ENCODE peak calls at places on chromosomes 16 and 17, in five cellular contexts. F, I, Q, L and U are unnamed samples.
A peak's percentile ranks its signal among the peaks of the same experiment; 100 is the strongest.

GRCh38 chr17:67461228-67461780 is 84.2 kb downstream of the PITPNC1 start:
- DNase-seq in F (no peak), L (no peak), I (no peak), Q (no peak), U (no peak)

GRCh38 chr17:7445011-7445927 is at the start of gene CHRNB1:
- DNase-seq in F (no peak), Q (peak; percentile 73), L (peak; percentile 60), I (peak; percentile 96), U (no peak)

GRCh38 chr16:2767891-2768290 is 9.2 kb downstream of the ELOB start:
- DNase-seq in Q (no peak), F (no peak), I (no peak), L (no peak), U (no peak)

GRCh38 chr16:79334127-79334526 is 266.4 kb downstream of the MAF start:
- DNase-seq in Q (no peak), I (peak; percentile 73), L (no peak), F (no peak), U (no peak)

GRCh38 chr17:81004336-81005015 is 12.8 kb downstream of the CHMP6 start:
- DNase-seq in F (no peak), Q (no peak), L (no peak), I (no peak), U (no peak)

GRCh38 chr17:81246343-81246670 is 7.2 kb downstream of the NDUFAF8 start:
- DNase-seq in F (no peak), I (no peak), Q (no peak), L (no peak), U (no peak)

GRCh38 chr17:47719411-47720152 is 13.5 kb upstream of the TBX21 start:
- DNase-seq in I (no peak), Q (no peak), F (peak; percentile 46), L (no peak), U (no peak)

GRCh38 chr17:68036304-68037147 is 991 bp downstream of the KPNA2 start:
- DNase-seq in I (no peak), F (no peak), L (no peak), Q (no peak), U (no peak)

GRCh38 chr17:43536236-43537088 is 9.7 kb downstream of the ETV4 start:
- DNase-seq in I (peak; percentile 27), L (no peak), F (no peak), Q (no peak), U (peak; percentile 32)

GRCh38 chr17:57404807-57405485 is 148.6 kb downstream of the MSI2 start:
- DNase-seq in L (no peak), Q (no peak), F (no peak), I (no peak), U (no peak)

GRCh38 chr17:57403241-57403640 is 146.9 kb downstream of the MSI2 start:
- DNase-seq in F (no peak), Q (no peak), L (no peak), I (no peak), U (no peak)

GRCh38 chr17:57405486-57406072 is 149.3 kb downstream of the MSI2 start:
- DNase-seq in F (no peak), L (no peak), I (no peak), Q (no peak), U (no peak)

GRCh38 chr17:57402691-57403090 is 146.4 kb downstream of the MSI2 start:
- DNase-seq in L (no peak), I (no peak), F (no peak), Q (no peak), U (no peak)

DNA sequence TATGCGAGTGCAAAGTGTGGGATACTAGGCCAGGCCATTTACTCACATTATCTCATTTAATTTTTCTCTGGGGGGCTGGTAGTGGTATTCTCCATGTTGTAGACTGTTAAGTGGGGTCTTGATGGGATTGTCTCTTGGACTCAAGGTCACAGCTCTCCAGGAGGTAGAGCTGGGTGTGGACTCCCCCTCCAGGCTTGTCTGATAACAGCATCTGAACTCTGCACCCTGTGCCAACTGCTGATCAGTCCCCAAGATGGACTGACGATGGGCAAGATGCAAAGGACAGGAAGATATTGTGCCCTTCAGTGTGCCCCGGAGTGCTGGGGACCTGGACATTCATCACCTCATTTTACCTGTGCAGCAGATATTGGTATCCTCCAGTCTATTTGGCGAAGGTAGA is 147.8 kb downstream of the MSI2 start:
- DNase-seq in Q (no peak), L (no peak), F (no peak), I (no peak), U (no peak)
- TF ChIP-seq CTCF in Q (no peak), L (no peak), F (no peak), I (peak; percentile 25), U (no peak)

GRCh38 chr17:4542003-4542725 is 13.0 kb downstream of the MYBBP1A start:
- DNase-seq in Q (no peak), L (no peak), F (no peak), I (no peak), U (no peak)

GRCh38 chr17:4544135-4544651 is 11.0 kb downstream of the MYBBP1A start:
- DNase-seq in I (no peak), L (no peak), Q (no peak), F (no peak), U (no peak)

GRCh38 chr17:4543557-4544026 is 11.6 kb downstream of the MYBBP1A start:
- DNase-seq in L (peak; percentile 14), Q (no peak), I (no peak), F (no peak), U (no peak)

GRCh38 chr17:4541328-4542002 is 13.7 kb downstream of the MYBBP1A start:
- DNase-seq in Q (no peak), L (no peak), I (no peak), F (no peak), U (peak; percentile 91)

DNA sequence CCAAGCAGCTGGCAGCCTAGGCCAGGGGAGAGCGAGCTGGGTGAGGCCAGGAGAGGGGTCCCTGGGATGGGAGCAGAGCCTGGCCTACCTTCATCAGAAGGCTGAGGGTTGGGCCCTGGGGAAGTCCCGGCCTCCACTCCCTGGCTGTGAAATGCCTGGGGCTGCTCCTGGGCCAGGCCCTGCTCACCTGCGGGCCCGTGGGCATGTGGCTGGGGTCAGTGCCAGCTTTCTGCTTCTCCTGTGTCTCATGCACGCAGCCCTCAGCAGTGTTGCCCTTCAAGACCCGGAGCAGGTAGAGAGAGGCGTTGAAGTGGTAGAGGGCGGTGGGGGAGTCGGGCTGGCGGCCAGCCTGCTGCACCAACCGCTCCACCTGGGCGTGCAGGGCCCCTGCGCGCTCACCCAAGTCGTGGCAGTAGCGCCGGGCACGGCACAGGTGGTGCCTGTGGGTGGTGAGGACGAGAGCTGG is 12.4 kb downstream of the MYBBP1A start:
- DNase-seq in F (no peak), Q (no peak), I (no peak), L (peak; percentile 18), U (peak; percentile 81)
- TF ChIP-seq CTCF in F (no peak), Q (no peak), I (no peak), L (no peak), U (no peak)

GRCh38 chr16:57148481-57148880 is 37.4 kb downstream of the PSME3IP1 start:
- DNase-seq in F (no peak), I (no peak), L (no peak), Q (no peak), U (no peak)

GRCh38 chr16:57145964-57146647 is 39.7 kb downstream of the PSME3IP1 start:
- DNase-seq in L (no peak), F (no peak), Q (no peak), I (no peak), U (no peak)

GRCh38 chr16:57147381-57148191 is 38.3 kb downstream of the PSME3IP1 start:
- DNase-seq in I (peak; percentile 65), L (no peak), F (no peak), Q (no peak), U (no peak)

GRCh38 chr16:57145046-57145963 is 40.5 kb downstream of the PSME3IP1 start:
- DNase-seq in I (no peak), F (no peak), Q (no peak), L (no peak), U (no peak)

GRCh38 chr16:57146735-57147134 is 39.1 kb downstream of the PSME3IP1 start:
- DNase-seq in L (no peak), Q (no peak), I (peak; percentile 69), F (no peak), U (no peak)
- TF ChIP-seq CTCF in L (no peak), Q (peak; percentile 46), I (peak; percentile 50), F (peak; percentile 34), U (peak; percentile 46)

GRCh38 chr16:71288890-71289731 is at the start of gene CMTR2:
- DNase-seq in L (peak; percentile 92), Q (peak; percentile 93), F (peak; percentile 90), I (peak; percentile 97), U (peak; percentile 99)
- TF ChIP-seq CTCF in L (peak; percentile 16), Q (no peak), F (no peak), I (no peak), U (peak; percentile 24)

GRCh38 chr16:50591800-50592771 is 43.9 kb downstream of the NKD1 start:
- DNase-seq in Q (no peak), L (no peak), I (peak; percentile 28), F (peak; percentile 16), U (peak; percentile 44)
- TF ChIP-seq CTCF in Q (no peak), L (no peak), I (no peak), F (peak; percentile 17), U (no peak)

GRCh38 chr16:86946396-86946795 is 368.0 kb downstream of the FOXL1 start:
- DNase-seq in L (no peak), F (no peak), I (peak; percentile 19), Q (no peak), U (peak; percentile 73)
- TF ChIP-seq CTCF in L (no peak), F (no peak), I (no peak), Q (no peak), U (no peak)

DNA sequence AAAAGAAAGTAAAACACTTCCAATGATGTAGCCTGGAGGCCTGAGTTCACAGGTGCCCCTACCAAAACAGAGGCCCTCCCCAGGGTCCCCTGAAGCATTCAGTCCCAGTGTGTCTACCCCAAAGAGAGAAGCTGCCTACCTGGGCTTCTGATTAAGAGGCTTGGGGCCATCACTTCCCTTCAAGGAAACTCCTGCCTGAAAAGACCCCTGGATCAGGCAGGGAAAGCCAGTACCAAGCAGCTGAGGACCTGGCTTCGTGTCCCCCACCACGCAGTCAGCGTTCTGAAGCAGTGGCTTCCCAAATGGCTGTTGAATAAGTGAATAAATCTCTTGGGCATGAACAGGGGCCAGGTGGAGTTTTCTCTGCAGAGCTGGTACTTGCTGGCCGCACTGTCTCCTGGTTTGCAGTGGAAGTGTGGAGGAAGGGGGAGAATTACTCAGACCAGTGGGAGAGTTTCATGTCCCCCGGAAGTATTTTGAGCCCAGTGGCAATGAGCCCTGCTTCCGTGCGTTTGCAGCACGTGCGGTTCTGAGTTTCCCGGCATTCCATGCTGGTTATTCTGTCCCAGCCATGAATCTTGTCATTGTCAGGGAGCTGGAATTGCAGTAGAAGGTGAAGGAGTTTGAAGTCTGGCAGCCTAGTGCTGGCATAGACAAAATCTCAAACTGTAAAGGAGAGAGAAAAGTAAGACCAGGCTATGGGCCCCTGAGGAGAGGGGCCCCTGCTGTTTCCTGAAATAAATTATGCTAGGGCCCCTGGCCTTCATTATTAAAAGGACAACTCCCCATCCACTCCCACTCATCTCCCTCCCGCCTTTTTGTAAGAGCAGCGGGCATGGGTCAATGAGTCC is 27.0 kb downstream of the RMI2 start:
- DNase-seq in I (no peak), L (no peak), Q (no peak), F (no peak), U (no peak)
- TF ChIP-seq CTCF in I (no peak), L (no peak), Q (no peak), F (no peak), U (peak; percentile 26)

DNA sequence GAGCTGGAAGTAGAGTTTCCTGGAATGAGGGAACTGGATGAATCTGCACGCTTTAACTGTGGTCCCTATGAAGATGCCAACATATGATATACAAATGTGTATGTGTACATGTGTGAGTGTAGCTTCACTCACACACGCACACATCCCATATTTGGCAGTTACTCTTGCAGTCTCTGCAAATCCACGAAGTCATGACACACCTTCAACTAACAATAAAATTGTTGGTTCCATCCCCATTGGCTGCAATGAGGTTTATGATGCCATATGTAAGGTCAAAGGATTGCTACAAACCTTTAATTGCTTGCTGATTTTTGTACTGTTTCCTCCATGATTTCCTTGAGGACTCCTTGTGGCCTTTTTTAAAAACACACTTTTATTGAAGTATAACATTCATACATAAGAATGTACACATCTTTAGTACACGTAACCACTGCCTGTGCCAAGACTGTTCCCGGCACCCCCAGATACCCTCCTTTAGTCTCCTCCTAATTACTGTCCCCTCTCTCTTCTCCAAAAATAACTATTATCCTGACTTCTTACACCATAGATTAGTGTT is 22.0 kb downstream of the MYO1D start:
- DNase-seq in L (no peak), Q (no peak), I (no peak), F (no peak), U (no peak)
- TF ChIP-seq CTCF in L (no peak), Q (no peak), I (no peak), F (no peak), U (peak; percentile 54)